ENCODE peak calls at places on chromosomes 16 and 17, in six cellular contexts. K, W, Q, C, E and P are unnamed samples.

GRCh38 chr17:68623811-68624210 is 22.6 kb upstream of the FAM20A start:
- DNase-seq in K (no peak), W (no peak), Q (no peak), C (no peak), E (no peak), P (no peak)

GRCh38 chr16:82580293-82580900 is 46.4 kb upstream of the CDH13 start:
- DNase-seq in K (no peak), W (no peak), Q (no peak), C (no peak), E (no peak), P (peak)

GRCh38 chr17:57649731-57650484 is 95.2 kb downstream of the CCDC182 start:
- DNase-seq in K (peak), W (no peak), Q (peak), C (no peak), E (peak), P (peak)

GRCh38 chr16:75035410-75035968 is 36.7 kb downstream of the ZNRF1 start:
- DNase-seq in K (no peak), W (no peak), Q (no peak), C (no peak), E (no peak), P (no peak)

GRCh38 chr16:2142942-2143868 is 5.2 kb upstream of the RAB26 start:
- DNase-seq in K (no peak), W (no peak), Q (no peak), C (no peak), E (peak), P (no peak)

GRCh38 chr16:31072540-31073072 is 1.4 kb downstream of the ZNF668 start:
- DNase-seq in K (peak), W (peak), Q (peak), C (no peak), E (no peak), P (peak)

GRCh38 chr17:65604070-65604469 is 42.6 kb upstream of the AXIN2 start:
- DNase-seq in K (no peak), W (no peak), Q (peak), C (no peak), E (no peak), P (no peak)

GRCh38 chr17:17944253-17944652 is 27.9 kb downstream of the TOM1L2 start:
- DNase-seq in K (no peak), W (no peak), Q (no peak), C (no peak), E (no peak), P (no peak)

GRCh38 chr17:17749025-17749772 is 67.9 kb downstream of the RAI1 start:
- DNase-seq in K (no peak), W (no peak), Q (no peak), C (no peak), E (peak), P (peak)

GRCh38 chr16:77375396-77375795 is 59.4 kb downstream of the ADAMTS18 start:
- DNase-seq in K (no peak), W (no peak), Q (no peak), C (no peak), E (no peak), P (no peak)
- H4K8ac ChIP-seq in K (peak), W (no peak), Q (no peak), C (no peak), E (no peak), P (no peak)

GRCh38 chr17:80902197-80903019 is 89.2 kb upstream of the CHMP6 start:
- DNase-seq in K (no peak), W (no peak), Q (no peak), C (no peak), E (no peak), P (no peak)

GRCh38 chr17:80901319-80901718 is 90.3 kb upstream of the CHMP6 start:
- DNase-seq in K (no peak), W (no peak), Q (peak), C (no peak), E (no peak), P (no peak)

GRCh38 chr17:80898706-80899105 is 92.9 kb upstream of the CHMP6 start:
- DNase-seq in K (no peak), W (no peak), Q (no peak), C (no peak), E (no peak), P (no peak)

GRCh38 chr17:80903041-80903611 is 88.5 kb upstream of the CHMP6 start:
- DNase-seq in K (no peak), W (no peak), Q (no peak), C (no peak), E (no peak), P (no peak)

DNA sequence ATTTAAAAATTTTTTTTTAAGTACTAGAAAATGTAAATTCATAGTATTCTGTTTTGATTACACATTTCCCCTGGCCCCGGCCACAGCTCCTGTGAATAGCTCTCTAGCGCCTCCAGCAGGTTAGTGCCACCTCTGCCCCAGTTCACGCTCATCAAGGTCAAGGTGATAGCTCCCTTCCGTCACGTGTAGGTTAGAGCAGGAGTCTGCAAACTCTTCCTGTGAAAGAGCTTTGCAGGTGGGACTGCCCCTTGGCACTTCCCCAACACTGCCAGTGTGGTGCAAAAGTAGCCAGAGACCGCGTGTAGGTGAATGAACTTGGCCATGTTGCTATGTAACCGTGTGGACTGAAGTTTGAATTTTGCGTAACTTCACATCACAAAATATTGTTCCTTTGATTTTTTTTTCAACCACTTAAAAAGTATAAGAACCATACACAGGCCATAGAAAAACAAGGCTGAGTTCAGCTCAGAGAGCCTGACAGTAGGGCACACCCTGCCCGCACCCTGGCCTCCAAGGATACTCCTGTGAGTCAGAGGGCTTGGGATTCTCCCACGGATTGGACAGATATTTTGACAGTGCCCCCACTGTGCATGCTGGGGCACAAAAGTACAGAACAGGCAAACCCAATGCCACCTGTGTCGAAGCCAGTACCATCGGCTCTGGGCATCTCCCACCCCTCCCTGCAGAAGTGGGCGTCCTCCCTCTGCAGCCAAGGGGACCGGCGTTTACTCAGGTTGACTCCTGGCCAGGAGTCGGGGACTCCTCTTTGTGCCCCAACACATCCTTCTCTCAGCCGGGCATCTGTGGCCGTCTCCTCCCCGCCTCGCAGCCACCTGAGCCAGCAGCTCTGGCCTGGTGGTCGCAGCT is 92.0 kb upstream of the CHMP6 start:
- DNase-seq in K (peak), W (no peak), Q (peak), C (peak), E (peak), P (peak)
- H2BK15ac ChIP-seq in K (no peak), W (no peak), Q (no peak), C (no peak), E (no peak), P (no peak)

GRCh38 chr17:70168979-70169706 is at the start of gene KCNJ2:
- DNase-seq in K (peak), W (peak), Q (peak), C (peak), E (peak), P (peak)
- H4K8ac ChIP-seq in K (peak), W (no peak), Q (peak), C (peak), E (no peak), P (no peak)

GRCh38 chr17:79167486-79167885 is 92.9 kb downstream of the ENGASE start:
- DNase-seq in K (no peak), W (no peak), Q (no peak), C (no peak), E (no peak), P (no peak)

GRCh38 chr17:79169366-79169765 is 94.7 kb downstream of the ENGASE start:
- DNase-seq in K (no peak), W (no peak), Q (no peak), C (no peak), E (no peak), P (no peak)

GRCh38 chr17:79168486-79169055 is 93.9 kb downstream of the ENGASE start:
- DNase-seq in K (no peak), W (no peak), Q (no peak), C (no peak), E (no peak), P (no peak)

GRCh38 chr17:79171152-79171551 is 96.5 kb downstream of the ENGASE start:
- DNase-seq in K (peak), W (no peak), Q (no peak), C (no peak), E (no peak), P (no peak)

DNA sequence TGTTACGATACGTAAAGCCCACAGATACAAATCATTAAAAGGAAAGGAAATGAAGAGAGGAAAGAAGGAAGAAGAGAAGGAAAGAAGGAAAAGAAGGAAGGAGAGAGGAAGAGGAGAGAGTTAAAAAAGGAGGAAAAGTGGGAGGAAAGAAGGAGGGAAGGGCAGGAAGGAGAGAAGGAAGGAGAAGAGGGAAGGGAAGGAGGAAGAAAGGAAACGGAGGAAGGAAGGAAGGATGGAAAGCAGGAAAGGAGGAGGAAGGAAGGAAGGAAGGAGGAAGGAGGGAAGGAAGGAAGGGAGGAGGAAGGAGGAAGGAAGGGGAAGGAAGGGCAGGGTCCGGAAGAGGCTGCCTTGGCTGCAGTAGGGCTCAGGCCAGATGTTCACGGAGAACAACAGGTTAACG is 95.2 kb downstream of the ENGASE start:
- DNase-seq in K (no peak), W (no peak), Q (no peak), C (no peak), E (no peak), P (no peak)
- H2BK15ac ChIP-seq in K (no peak), W (no peak), Q (no peak), C (no peak), E (no peak), P (no peak)

DNA sequence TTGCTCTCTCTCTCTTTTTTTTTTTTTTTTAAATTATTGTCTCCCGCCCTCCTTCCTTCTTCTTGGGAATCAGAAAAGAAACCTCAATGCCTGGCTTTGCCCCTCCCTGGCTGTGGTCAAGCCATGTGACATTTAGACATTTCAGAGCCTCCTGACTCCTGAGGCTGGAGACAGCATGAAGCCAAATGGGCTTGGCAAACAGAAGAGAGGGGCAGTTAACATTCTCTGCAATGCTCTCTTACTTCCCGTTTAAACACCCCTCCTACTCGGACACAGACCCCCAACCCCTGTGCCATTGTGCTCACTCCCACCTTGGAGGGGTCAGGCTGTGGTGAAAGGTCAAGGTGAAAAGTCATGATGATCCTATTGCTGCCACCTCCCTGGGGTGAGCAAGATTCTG is 14.7 kb upstream of the MEOX1 start:
- DNase-seq in K (peak), W (no peak), Q (no peak), C (no peak), E (no peak), P (no peak)
- H4K8ac ChIP-seq in K (no peak), W (no peak), Q (no peak), C (no peak), E (no peak), P (no peak)

GRCh38 chr16:57071840-57072541 is 20.4 kb upstream of the CPNE2 start:
- DNase-seq in K (peak), W (no peak), Q (peak), C (no peak), E (no peak), P (no peak)
- H2BK15ac ChIP-seq in K (no peak), W (no peak), Q (no peak), C (no peak), E (no peak), P (no peak)

DNA sequence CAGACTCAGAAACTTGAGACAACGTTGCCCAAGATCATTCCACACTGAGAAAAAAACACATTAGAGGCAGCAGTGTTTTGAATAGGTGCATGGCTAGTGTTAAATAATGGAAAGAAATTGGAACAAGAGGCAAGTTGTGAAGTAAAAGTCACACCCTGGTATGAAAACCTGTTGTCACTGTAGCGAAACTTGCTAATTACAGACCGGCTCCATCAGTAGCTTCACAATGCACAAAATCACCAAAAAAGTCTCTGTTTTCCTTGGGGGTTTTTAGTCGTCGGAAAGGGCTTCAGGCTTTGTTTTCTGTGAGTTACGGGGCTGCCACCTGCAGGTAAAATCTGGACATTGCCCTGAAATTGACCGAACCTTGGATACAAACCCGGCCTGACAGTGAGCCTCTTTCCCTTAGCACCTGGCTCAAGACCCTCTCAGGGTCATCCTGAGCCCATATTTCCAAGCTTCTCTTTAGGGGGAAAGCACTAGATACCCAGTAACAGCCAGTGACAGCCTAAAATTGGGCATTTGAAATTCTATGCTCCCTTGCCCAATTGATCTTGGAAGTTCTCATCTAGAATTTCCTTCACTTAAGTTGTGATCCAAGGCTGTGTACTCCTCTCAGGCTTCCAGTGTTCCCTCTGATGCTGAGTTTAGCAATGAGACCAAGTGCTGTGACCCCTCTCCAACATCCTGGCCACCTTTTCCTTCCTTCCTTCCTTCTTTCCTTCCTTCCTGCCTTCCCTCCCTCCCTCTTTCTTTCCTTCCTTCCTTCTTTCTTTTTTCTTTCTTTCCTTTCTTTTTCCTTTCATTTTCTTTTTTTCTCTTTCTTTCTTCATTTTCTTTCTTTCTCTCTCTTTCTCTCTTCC is 7.2 kb upstream of the GRB2 start:
- DNase-seq in K (peak), W (peak), Q (peak), C (no peak), E (peak), P (peak)
- H4K8ac ChIP-seq in K (no peak), W (no peak), Q (peak), C (no peak), E (no peak), P (no peak)

DNA sequence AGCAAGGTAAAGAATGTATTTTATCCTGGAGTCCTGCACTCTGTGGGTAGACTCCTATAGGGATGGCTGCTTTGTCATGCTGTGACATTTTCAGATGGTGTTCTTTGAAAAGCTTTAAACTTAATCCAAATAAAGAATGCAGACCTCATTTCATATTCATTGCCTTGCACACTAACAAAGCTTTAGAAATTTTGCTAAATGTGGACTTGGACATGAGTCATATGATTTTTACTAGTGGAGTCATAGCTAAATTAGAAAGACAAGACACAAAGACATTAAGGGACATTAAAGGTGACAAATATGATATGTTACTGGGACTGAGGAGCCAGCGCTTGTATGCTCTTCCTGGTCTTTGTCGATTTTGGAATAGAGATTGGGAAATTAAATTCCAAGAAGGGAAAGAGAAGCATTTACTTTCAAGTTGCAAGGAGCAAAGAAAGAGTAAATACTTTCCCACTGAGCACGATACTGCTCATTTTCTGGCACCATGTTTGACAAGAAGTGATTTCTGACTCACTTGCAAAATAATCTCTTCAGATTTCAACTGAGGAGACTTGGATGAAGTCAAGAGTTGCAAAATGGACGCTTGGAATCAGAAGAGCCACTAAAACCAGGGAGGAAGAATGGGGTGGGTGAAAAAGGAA is 152.9 kb upstream of the MYOCD start:
- DNase-seq in K (peak), W (no peak), Q (peak), C (no peak), E (no peak), P (no peak)
- H2BK15ac ChIP-seq in K (no peak), W (no peak), Q (peak), C (no peak), E (no peak), P (no peak)

GRCh38 chr17:31073411-31073810 is 21.4 kb upstream of the NF1 start:
- DNase-seq in K (no peak), W (no peak), Q (no peak), C (no peak), E (no peak), P (no peak)
- H4K8ac ChIP-seq in K (no peak), W (no peak), Q (no peak), C (no peak), E (no peak), P (no peak)

GRCh38 chr16:55561319-55561848 is 5.1 kb upstream of the CAPNS2 start:
- DNase-seq in K (no peak), W (no peak), Q (no peak), C (no peak), E (no peak), P (no peak)
- H2BK15ac ChIP-seq in K (no peak), W (no peak), Q (no peak), C (no peak), E (no peak), P (no peak)